ENCODE peak calls at places on chromosomes 4 and X, in seven cellular contexts. M is K562, F is HepG2, W is GM12878, I is SK-N-SH, U is HCT116, Q is H1. V is an unnamed sample.

GRCh38 chr4:9800878-9801277 is 19.4 kb downstream of the DRD5 start:
- DNase-seq in F (no peak), W (no peak), U (no peak), Q (no peak), M (no peak), I (no peak), V (no peak)

GRCh38 chrX:22041931-22042530 is 9.9 kb downstream of the PHEX start:
- DNase-seq in Q (no peak), M (peak), U (no peak), F (no peak), I (no peak), W (no peak), V (no peak)

GRCh38 chrX:111779582-111779981 is 96.4 kb upstream of the TRPC5OS start:
- DNase-seq in Q (no peak), M (no peak), U (no peak), W (no peak), I (no peak), F (no peak), V (no peak)

GRCh38 chr4:54882616-54883015 is 224.9 kb downstream of the KIT start:
- DNase-seq in I (no peak), U (no peak), F (no peak), M (no peak), Q (no peak), W (no peak), V (no peak)

GRCh38 chr4:160848901-160849735 is 1314.7 kb downstream of the FSTL5 start:
- DNase-seq in I (no peak), Q (no peak), U (no peak), F (no peak), W (no peak), M (no peak), V (peak)

GRCh38 chrX:69896046-69896445 is 153.7 kb downstream of the AWAT2 start:
- DNase-seq in U (no peak), F (no peak), I (no peak), W (no peak), Q (no peak), M (no peak), V (no peak)

GRCh38 chr4:17912011-17912410 is 101.2 kb downstream of the NCAPG start:
- DNase-seq in U (no peak), Q (no peak), I (no peak), F (no peak), W (no peak), M (no peak), V (no peak)

GRCh38 chr4:38529189-38530115 is 134.5 kb upstream of the KLF3 start:
- DNase-seq in Q (no peak), U (no peak), F (no peak), M (peak), W (peak), I (no peak), V (peak)

GRCh38 chr4:87843936-87844335 is 11.2 kb downstream of the MEPE start:
- DNase-seq in W (no peak), I (no peak), U (no peak), F (no peak), M (no peak), Q (no peak), V (no peak)

GRCh38 chrX:119552508-119552907 is 12.7 kb downstream of the STEEP1 start:
- DNase-seq in I (no peak), U (no peak), Q (no peak), W (no peak), F (no peak), M (no peak), V (peak)

GRCh38 chr4:47531954-47532321 is 46.9 kb downstream of the ATP10D start:
- DNase-seq in Q (no peak), U (no peak), W (no peak), I (no peak), F (no peak), M (no peak), V (no peak)

GRCh38 chr4:44684648-44685047 is 6.4 kb downstream of the GUF1 start:
- DNase-seq in F (no peak), Q (no peak), I (no peak), U (no peak), M (no peak), W (no peak), V (no peak)

GRCh38 chr4:146243141-146243882 is 29.0 kb downstream of the REELD1 start:
- DNase-seq in F (no peak), Q (peak), W (peak), M (peak), I (no peak), U (no peak), V (no peak)

GRCh38 chrX:70452143-70452733 is 7.6 kb downstream of the DLG3 start:
- DNase-seq in M (peak), Q (no peak), F (peak), I (peak), U (peak), W (no peak), V (peak)

GRCh38 chr4:951594-952468 is 19.6 kb downstream of the TMEM175 start:
- DNase-seq in M (no peak), F (no peak), I (peak), U (no peak), W (no peak), Q (no peak), V (no peak)

GRCh38 chr4:61200991-61201526 is 933 bp downstream of the ADGRL3 start:
- DNase-seq in W (no peak), U (no peak), M (no peak), F (no peak), I (peak), Q (no peak), V (no peak)

GRCh38 chr4:77169496-77169895 is 12.5 kb downstream of the CCNG2 start:
- DNase-seq in I (no peak), Q (no peak), F (no peak), W (no peak), M (no peak), U (no peak), V (no peak)
- TF ChIP-seq JUND in I (no peak), Q (no peak), F (no peak), W (no peak), M (no peak), U (no peak), V (no peak)

DNA sequence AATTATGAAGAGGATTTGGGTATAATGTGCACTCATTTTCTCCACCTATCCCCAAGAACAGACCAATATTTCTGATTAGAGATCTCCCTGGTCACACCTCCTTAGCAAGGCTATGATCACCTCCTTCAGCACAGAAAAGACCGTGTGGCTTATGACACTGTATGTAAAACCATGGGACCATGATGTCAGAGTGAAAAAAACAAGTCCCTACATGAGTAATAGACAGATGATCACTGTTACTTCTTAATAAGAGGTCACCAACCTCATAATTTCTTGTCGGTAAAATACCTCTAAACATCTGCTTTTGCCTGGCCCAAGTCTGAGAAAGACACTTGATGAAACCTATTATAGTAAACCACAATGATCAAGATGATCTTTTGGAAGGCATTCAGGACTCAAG is 330.6 kb upstream of the F9 start:
- DNase-seq in U (no peak), W (no peak), I (no peak), M (no peak), Q (no peak), F (no peak), V (no peak)
- TF ChIP-seq JUND in U (no peak), W (no peak), I (no peak), M (no peak), Q (no peak), F (no peak), V (no peak)

GRCh38 chr4:112910109-112910736 is 139.2 kb upstream of the ANK2 start:
- DNase-seq in F (no peak), I (peak), U (no peak), M (no peak), Q (no peak), W (no peak), V (peak)
- TF ChIP-seq JUND in F (no peak), I (no peak), U (no peak), M (no peak), Q (no peak), W (no peak), V (no peak)

GRCh38 chrX:47413179-47413594 is 42.8 kb downstream of the ZNF157 start:
- DNase-seq in W (no peak), Q (no peak), U (no peak), I (no peak), M (no peak), F (no peak), V (no peak)
- TF ChIP-seq JUND in W (no peak), Q (no peak), U (no peak), I (no peak), M (no peak), F (no peak), V (no peak)

V was measured in T47D.